ENCODE peak calls at places on chromosomes 5 and 9, in eight cellular contexts. Q, E, Y, U, I, F, H and V are unnamed samples.
A peak's percentile ranks its signal among the peaks of the same experiment; 100 is the strongest.

GRCh38 chr5:58366461-58366860 is 93.4 kb downstream of the PLK2 start:
- DNase-seq in E (no peak), F (peak; percentile 64), I (no peak), H (no peak), U (no peak), Y (peak; percentile 26), Q (peak; percentile 8), V (no peak)

GRCh38 chr5:151448038-151448985 is 909 bp downstream of the SLC36A1 start:
- DNase-seq in I (no peak), F (no peak), E (no peak), U (no peak), Y (peak; percentile 49), H (peak; percentile 28), Q (no peak), V (peak; percentile 36)

GRCh38 chr5:113615708-113616107 is 102.2 kb downstream of the YTHDC2 start:
- DNase-seq in F (peak; percentile 84), U (no peak), E (no peak), I (no peak), Q (no peak), H (no peak), Y (no peak), V (no peak)

GRCh38 chr5:131400585-131400984 is 136.7 kb downstream of the CDC42SE2 start:
- DNase-seq in U (no peak), F (no peak), I (no peak), E (no peak), Y (no peak), H (no peak), Q (no peak), V (no peak)

GRCh38 chr9:133761641-133762248 is 23.6 kb upstream of the SARDH start:
- DNase-seq in H (no peak), Y (no peak), E (no peak), F (no peak), U (no peak), Q (no peak), I (peak; percentile 40), V (no peak)

GRCh38 chr5:123505633-123506032 is 6.3 kb upstream of the CSNK1G3 start:
- DNase-seq in E (no peak), I (no peak), Q (no peak), Y (peak; percentile 17), F (no peak), H (peak; percentile 27), U (no peak), V (peak; percentile 42)

GRCh38 chr5:179873711-179874110 is 15.1 kb upstream of the MRNIP start:
- DNase-seq in U (no peak), Q (no peak), E (no peak), H (no peak), Y (no peak), F (no peak), I (no peak), V (no peak)

GRCh38 chr5:64384761-64385160 is 121.1 kb upstream of the RGS7BP start:
- DNase-seq in I (no peak), Q (no peak), Y (peak; percentile 77), F (peak; percentile 47), H (no peak), U (no peak), E (no peak), V (no peak)

GRCh38 chr5:170145462-170145861 is 39.8 kb downstream of the FOXI1 start:
- DNase-seq in F (no peak), Q (no peak), E (no peak), Y (no peak), I (no peak), U (no peak), H (no peak), V (no peak)

GRCh38 chr9:112334319-112334828 is 955 bp upstream of the PTBP3 start:
- DNase-seq in U (no peak), I (no peak), F (peak; percentile 36), Y (peak; percentile 56), E (no peak), Q (no peak), H (no peak), V (no peak)

GRCh38 chr5:56386046-56386445 is 152.9 kb upstream of the ANKRD55 start:
- DNase-seq in U (no peak), F (no peak), H (no peak), Y (no peak), I (no peak), Q (no peak), E (no peak), V (no peak)

GRCh38 chr5:176535655-176536131 is 1.5 kb downstream of the RNF44 start:
- DNase-seq in E (no peak), Q (no peak), Y (no peak), U (no peak), I (peak; percentile 71), F (peak; percentile 28), H (no peak), V (no peak)